ENCODE peak calls at places on chromosomes 16 and 17, in ten cellular contexts. K is activated effector memory CD4-positive, alpha-beta T cell treated with anti-CD3 and anti-CD28 coated beads, Interleukin-2, amount 50 U/mL, for 16 hours; W is AG10803; J is stromal cell of bone marrow; D is Right ventricle myocardium superior; I is stimulated activated CD4-positive, alpha-beta T cell treated with anti-CD3 and anti-CD28 coated beads, Interleukin-12 subunit alpha, Interleukin-12 subunit beta, amount 100 ng/mL, for 4 hours; T is SW 1271; E is EH; Y is T1000; F is effector CD4-positive, alpha-beta T cell. P is an unnamed sample.

GRCh38 chr17:4148611-4149308 is 5.8 kb downstream of the CYB5D2 start:
- DNase-seq in K (no peak), W (no peak), J (no peak), D (no peak), I (no peak), T (no peak), E (no peak), Y (no peak), F (no peak), P (no peak)

GRCh38 chr17:32523017-32523680 is 36.4 kb downstream of the CDK5R1 start:
- DNase-seq in K (peak; percentile 64), W (no peak), J (no peak), D (no peak), I (no peak), T (no peak), E (no peak), Y (no peak), F (no peak), P (no peak)

GRCh38 chr16:61149709-61150108 is 886.5 kb downstream of the CDH8 start:
- DNase-seq in K (no peak), W (no peak), J (no peak), D (no peak), I (no peak), T (no peak), E (no peak), Y (no peak), F (no peak), P (no peak)

GRCh38 chr17:78383725-78384471 is 5.4 kb downstream of the PGS1 start:
- DNase-seq in K (peak; percentile 85), W (peak; percentile 100), J (peak; percentile 99), D (peak; percentile 88), I (peak; percentile 57), T (peak; percentile 15), E (peak; percentile 99), Y (no peak), F (no peak), P (no peak)

GRCh38 chr17:5381542-5381941 is 37.9 kb downstream of the NUP88 start:
- DNase-seq in K (no peak), W (peak; percentile 35), J (peak; percentile 9), D (no peak), I (no peak), T (no peak), E (peak; percentile 6), Y (no peak), F (no peak), P (no peak)

GRCh38 chr16:3503513-3503912 is 2.7 kb downstream of the CLUAP1 start:
- DNase-seq in K (peak; percentile 76), W (no peak), J (no peak), D (peak; percentile 10), I (peak; percentile 31), T (no peak), E (no peak), Y (no peak), F (no peak), P (peak; percentile 71)

GRCh38 chr17:14341866-14342265 is 41.0 kb downstream of the HS3ST3B1 start:
- DNase-seq in K (no peak), W (no peak), J (no peak), D (no peak), I (no peak), T (no peak), E (no peak), Y (no peak), F (no peak), P (no peak)

GRCh38 chr16:65042966-65043365 is 78.9 kb downstream of the CDH11 start:
- DNase-seq in K (no peak), W (no peak), J (no peak), D (no peak), I (no peak), T (no peak), E (no peak), Y (no peak), F (no peak), P (no peak)

GRCh38 chr17:36877001-36877400 is 60.3 kb upstream of the LHX1 start:
- DNase-seq in K (no peak), W (no peak), J (no peak), D (no peak), I (no peak), T (no peak), E (no peak), Y (no peak), F (no peak), P (no peak)

P was measured in naive thymus-derived CD4-positive, alpha-beta T cell.